ENCODE peak calls at places on chromosomes 13 and 19, in six cellular contexts. A is A549, X is astrocyte of the cerebellum, E is foreskin fibroblast, L is WERI-Rb-1, Q is AG04449. D is an unnamed sample.

GRCh38 chr19:56594783-56595547 is at the start of gene ZNF71:
- DNase-seq in A (peak; percentile 92), X (peak; percentile 66), E (peak; percentile 95), L (peak; percentile 94), Q (no peak), D (peak; percentile 62)

GRCh38 chr13:97307544-97307881 is 85.4 kb downstream of the MBNL2 start:
- DNase-seq in A (no peak), X (no peak), E (peak; percentile 80), L (no peak), Q (no peak), D (no peak)

GRCh38 chr13:114319441-114319871 is 5.2 kb downstream of the CHAMP1 start:
- DNase-seq in A (no peak), X (peak; percentile 43), E (peak; percentile 92), L (no peak), Q (peak; percentile 73), D (peak; percentile 85)

GRCh38 chr19:2420490-2420889 is 6.9 kb downstream of the TIMM13 start:
- DNase-seq in A (no peak), X (no peak), E (no peak), L (no peak), Q (no peak), D (no peak)

GRCh38 chr13:98761126-98761978 is 8.9 kb upstream of the SLC15A1 start:
- DNase-seq in A (no peak), X (peak; percentile 28), E (peak; percentile 55), L (no peak), Q (no peak), D (peak; percentile 48)

GRCh38 chr13:20609145-20609544 is 42.2 kb downstream of the IFT88 start:
- DNase-seq in A (no peak), X (peak; percentile 27), E (peak; percentile 69), L (no peak), Q (peak; percentile 2), D (peak; percentile 72)

GRCh38 chr13:109654341-109655205 is 131.8 kb downstream of the IRS2 start:
- DNase-seq in A (no peak), X (no peak), E (peak; percentile 61), L (no peak), Q (no peak), D (no peak)

GRCh38 chr13:33033361-33033812 is 17.2 kb downstream of the KL start:
- DNase-seq in A (no peak), X (no peak), E (no peak), L (no peak), Q (no peak), D (no peak)

GRCh38 chr19:33246729-33247440 is 21.2 kb upstream of the SLC7A10 start:
- DNase-seq in A (no peak), X (no peak), E (no peak), L (no peak), Q (no peak), D (no peak)

GRCh38 chr19:29770653-29771052 is 41.1 kb upstream of the CCNE1 start:
- DNase-seq in A (no peak), X (no peak), E (no peak), L (no peak), Q (no peak), D (no peak)

GRCh38 chr13:32676242-32676641 is 90.0 kb downstream of the PDS5B start:
- DNase-seq in A (no peak), X (no peak), E (no peak), L (no peak), Q (peak; percentile 34), D (no peak)

GRCh38 chr19:49057636-49058234 is at the start of gene CGB7:
- DNase-seq in A (peak; percentile 57), X (no peak), E (peak; percentile 82), L (no peak), Q (no peak), D (no peak)

GRCh38 chr13:31545616-31546015 is 193.7 kb upstream of the RXFP2 start:
- DNase-seq in A (no peak), X (no peak), E (peak; percentile 69), L (no peak), Q (no peak), D (no peak)

GRCh38 chr19:8663920-8664670 is 33.7 kb downstream of the NFILZ start:
- DNase-seq in A (no peak), X (no peak), E (no peak), L (no peak), Q (no peak), D (no peak)

GRCh38 chr19:49643466-49643865 is 1.5 kb downstream of the SCAF1 start:
- DNase-seq in A (no peak), X (no peak), E (peak; percentile 36), L (no peak), Q (no peak), D (no peak)

GRCh38 chr13:43785681-43786471 is 896 bp downstream of the ENOX1 start:
- DNase-seq in A (peak; percentile 64), X (no peak), E (peak; percentile 92), L (peak; percentile 68), Q (no peak), D (peak; percentile 18)

GRCh38 chr13:107379398-107380155 is 811.6 kb upstream of the ARGLU1 start:
- DNase-seq in A (no peak), X (no peak), E (no peak), L (no peak), Q (no peak), D (no peak)

GRCh38 chr13:44140146-44140545 is 233.5 kb upstream of the SERP2 start:
- DNase-seq in A (no peak), X (no peak), E (no peak), L (no peak), Q (no peak), D (no peak)

DNA sequence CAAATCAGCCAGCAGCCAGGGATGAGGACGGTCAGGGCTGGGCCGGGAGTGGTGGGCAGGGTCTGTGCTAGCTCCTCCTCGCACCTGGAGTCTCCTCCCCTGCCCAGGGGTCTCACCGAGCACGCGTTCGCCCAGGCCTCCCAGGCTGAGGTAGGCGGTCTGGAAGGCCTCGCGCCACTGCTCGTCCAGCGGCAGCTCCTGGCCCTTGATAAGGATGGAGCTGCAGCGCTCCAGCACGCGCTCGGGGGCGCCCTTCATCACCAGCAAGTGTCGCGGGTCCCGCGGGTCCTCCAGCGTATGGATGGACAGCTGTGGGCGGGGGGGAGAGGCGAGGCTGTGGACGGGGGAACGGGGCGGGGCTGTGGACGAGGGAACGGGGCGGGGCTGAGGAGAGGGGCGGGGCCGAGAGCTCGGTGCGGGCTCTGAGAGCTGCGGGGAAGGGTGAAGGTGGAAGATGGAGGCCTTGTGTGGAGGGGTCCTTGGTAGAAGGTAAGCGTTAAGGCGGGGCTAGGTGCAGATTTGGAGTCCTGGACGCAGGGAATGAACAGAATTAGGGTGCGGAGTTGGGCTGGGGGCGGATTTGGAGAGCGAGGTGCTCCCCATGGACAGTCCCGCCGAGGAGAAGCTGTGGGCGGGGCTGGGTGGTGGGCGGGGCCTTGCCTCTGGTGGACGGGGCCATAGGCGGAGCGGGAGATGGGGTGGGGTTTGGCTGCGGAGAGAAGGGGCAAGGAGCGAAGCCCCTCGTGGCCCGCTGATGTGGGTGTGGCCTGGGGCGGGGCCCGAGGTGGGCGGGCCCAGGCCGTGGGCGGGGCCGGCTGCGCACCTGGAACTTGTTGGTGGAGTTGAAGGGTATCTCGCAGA is 5.7 kb downstream of the ATP4A start:
- DNase-seq in A (peak; percentile 89), X (no peak), E (peak; percentile 82), L (peak; percentile 93), Q (no peak), D (no peak)
- TF ChIP-seq CTCF in A (no peak), X (no peak), E (no peak), L (peak; percentile 44), Q (no peak), D (no peak)

DNA sequence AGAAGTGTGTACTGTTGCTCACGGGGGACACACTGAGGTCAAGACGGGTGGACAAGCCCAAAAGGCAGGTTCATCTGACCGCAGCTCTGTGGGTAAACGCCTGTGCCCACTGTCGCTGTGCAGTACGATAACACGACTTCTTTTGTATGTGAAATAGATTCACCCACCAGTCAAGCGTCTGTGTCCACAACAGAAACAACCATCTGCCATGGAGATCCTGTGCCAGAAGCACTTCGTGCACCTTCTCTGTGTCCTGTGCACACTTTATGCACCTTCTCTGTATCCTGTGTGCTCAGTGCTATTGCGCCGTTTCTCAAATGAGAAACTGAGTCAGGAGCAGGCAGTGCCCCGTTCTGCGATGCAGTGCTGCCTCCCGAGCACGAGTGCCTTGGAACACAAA is 138.9 kb downstream of the ATP11A start:
- DNase-seq in A (no peak), X (no peak), E (no peak), L (no peak), Q (no peak), D (no peak)
- TF ChIP-seq CTCF in A (no peak), X (no peak), E (no peak), L (no peak), Q (no peak), D (no peak)

DNA sequence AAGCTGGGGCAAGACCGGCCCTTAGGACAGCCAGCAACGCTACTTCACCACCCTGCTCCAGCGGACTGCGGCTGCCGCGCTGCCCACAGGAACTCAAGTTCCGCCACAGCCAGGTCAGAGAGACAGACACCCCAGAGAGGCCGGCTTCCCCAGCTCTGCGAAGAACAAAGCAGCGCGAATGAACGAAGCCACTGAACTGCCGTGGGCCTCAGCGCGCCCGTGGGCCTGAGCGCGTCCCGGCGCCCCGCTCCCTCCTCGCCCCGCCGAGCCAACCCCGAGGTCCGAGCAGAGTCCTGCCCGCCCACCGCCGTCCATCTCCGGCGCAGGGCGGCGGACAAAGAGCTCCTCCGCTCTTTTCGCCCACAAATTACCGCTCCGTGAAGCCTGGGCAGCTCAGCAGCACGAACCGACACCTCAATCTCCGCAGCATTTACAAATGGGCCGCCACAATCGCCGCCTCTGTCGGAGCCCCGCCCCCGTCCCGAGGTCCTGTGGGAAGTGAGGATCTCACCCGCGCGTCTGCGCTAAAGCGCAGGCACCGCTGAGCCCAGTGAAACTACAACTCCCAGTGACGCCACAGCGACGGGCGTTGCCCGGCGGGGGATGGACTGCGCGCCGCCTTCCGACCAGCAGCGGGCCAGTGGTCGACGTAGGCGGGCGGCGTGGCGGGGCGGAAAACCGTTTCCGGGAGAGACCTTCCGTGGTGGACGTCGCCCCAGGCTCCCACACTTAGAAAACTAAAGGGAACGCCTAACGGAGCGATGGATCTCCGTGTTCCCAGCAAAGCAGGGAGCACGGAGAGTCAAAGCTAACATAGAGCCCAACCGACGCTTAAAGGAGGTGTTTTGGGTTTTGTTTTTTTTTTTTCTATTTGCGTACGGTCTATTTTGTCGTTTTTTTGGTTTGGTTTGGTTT is 158.7 kb downstream of the RNF17 start:
- DNase-seq in A (peak; percentile 93), X (peak; percentile 95), E (peak; percentile 100), L (peak; percentile 100), Q (peak; percentile 77), D (peak; percentile 93)
- TF ChIP-seq CTCF in A (no peak), X (no peak), E (no peak), L (peak; percentile 14), Q (peak; percentile 24), D (no peak)

DNA sequence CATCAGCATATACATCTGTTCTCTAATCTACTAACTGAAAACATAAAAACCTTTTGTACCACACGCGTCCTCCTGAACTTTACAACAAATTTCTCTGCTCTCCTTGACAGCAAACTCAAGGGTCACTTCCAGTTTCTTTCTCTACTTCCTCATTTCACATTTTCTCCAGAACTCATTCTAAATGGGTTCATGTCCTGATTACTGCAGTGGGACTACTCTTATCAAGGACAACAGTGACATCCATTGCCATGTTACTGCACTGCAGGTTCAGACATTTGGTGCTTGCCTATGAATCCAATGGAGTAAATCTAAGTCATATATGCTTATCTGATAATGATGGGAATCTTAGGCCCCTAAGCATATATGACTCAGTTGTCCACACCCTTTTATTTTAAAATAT is 35.3 kb downstream of the FPR3 start:
- DNase-seq in A (no peak), X (no peak), E (no peak), L (no peak), Q (no peak), D (no peak)
- TF ChIP-seq CTCF in A (no peak), X (no peak), E (no peak), L (no peak), Q (no peak), D (no peak)